ENCODE peak calls at places on chromosomes 1 and 21, in four cellular contexts. I, V, M and D are unnamed samples.

GRCh38 chr21:33578959-33579542 is 9.4 kb downstream of the DONSON start:
- DNase-seq in I (peak; percentile 58), V (no peak), M (no peak), D (no peak)

GRCh38 chr1:153752561-153753195 is 22.5 kb upstream of the SLC27A3 start:
- DNase-seq in I (peak; percentile 79), V (peak; percentile 14), M (no peak), D (peak; percentile 57)

GRCh38 chr1:212030936-212031528 is 4.3 kb downstream of the INTS7 start:
- DNase-seq in I (peak; percentile 91), V (no peak), M (no peak), D (peak; percentile 19)

GRCh38 chr1:46539968-46540367 is 11.5 kb downstream of the KNCN start:
- DNase-seq in I (peak; percentile 77), V (no peak), M (no peak), D (peak; percentile 97)

GRCh38 chr1:62613325-62613727 is 16.0 kb downstream of the ANGPTL3 start:
- DNase-seq in I (no peak), V (no peak), M (no peak), D (no peak)

GRCh38 chr21:14215971-14216621 is at the start of gene RBM11:
- DNase-seq in I (peak; percentile 7), V (peak; percentile 89), M (peak; percentile 53), D (no peak)

GRCh38 chr1:56335394-56335793 is 244.0 kb downstream of the PLPP3 start:
- DNase-seq in I (no peak), V (no peak), M (no peak), D (no peak)

GRCh38 chr1:2235300-2235998 is 7.3 kb downstream of the SKI start:
- DNase-seq in I (no peak), V (no peak), M (no peak), D (no peak)

GRCh38 chr1:43999455-43999854 is 8.1 kb downstream of the CCDC24 start:
- DNase-seq in I (no peak), V (no peak), M (no peak), D (no peak)

GRCh38 chr21:36693144-36694040 is 5.5 kb upstream of the SIM2 start:
- DNase-seq in I (no peak), V (no peak), M (no peak), D (no peak)

GRCh38 chr21:36692844-36693143 is 6.1 kb upstream of the SIM2 start:
- DNase-seq in I (no peak), V (no peak), M (no peak), D (no peak)

GRCh38 chr21:36690637-36691538 is 8.0 kb upstream of the SIM2 start:
- DNase-seq in I (peak; percentile 28), V (no peak), M (no peak), D (no peak)

GRCh38 chr21:36691539-36692124 is 7.3 kb upstream of the SIM2 start:
- DNase-seq in I (peak; percentile 15), V (no peak), M (no peak), D (no peak)

DNA sequence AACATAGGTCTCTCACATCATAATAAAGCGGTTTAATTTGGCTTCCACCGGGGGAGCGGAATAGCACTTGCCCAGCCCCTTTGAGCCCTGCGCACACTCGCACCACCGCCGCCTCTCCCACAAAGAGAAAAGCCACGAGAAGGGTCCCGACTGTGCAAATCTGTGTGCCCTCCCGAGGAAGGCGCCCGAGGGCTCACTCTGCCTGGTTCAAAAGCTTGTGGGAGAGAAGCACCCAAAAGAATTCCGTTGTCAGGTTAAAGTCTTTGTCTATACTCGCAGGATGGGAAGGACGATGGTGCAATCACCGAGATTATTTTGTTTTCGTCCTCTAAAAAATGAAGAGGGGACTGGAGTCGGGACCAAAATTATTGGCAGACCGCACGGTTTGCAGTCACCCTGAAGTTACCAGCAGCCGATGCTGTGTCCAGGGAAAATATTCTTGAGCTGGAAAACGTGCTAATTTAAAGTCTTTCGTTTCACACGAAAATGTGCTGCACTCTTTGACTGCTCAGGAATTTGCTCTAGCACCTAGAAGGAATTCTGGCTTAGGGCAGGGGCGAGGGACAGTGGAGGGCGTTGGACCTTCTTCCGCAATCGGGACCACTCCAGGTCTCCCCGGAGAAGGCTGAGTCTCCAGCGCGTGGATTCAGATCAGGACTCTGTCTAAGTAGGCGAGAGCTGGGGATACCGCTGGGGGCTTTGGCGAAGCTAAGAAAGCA is 6.6 kb upstream of the SIM2 start:
- DNase-seq in I (no peak), V (no peak), M (no peak), D (no peak)
- TF ChIP-seq POLR2A in I (no peak), V (no peak), M (no peak), D (no peak)

DNA sequence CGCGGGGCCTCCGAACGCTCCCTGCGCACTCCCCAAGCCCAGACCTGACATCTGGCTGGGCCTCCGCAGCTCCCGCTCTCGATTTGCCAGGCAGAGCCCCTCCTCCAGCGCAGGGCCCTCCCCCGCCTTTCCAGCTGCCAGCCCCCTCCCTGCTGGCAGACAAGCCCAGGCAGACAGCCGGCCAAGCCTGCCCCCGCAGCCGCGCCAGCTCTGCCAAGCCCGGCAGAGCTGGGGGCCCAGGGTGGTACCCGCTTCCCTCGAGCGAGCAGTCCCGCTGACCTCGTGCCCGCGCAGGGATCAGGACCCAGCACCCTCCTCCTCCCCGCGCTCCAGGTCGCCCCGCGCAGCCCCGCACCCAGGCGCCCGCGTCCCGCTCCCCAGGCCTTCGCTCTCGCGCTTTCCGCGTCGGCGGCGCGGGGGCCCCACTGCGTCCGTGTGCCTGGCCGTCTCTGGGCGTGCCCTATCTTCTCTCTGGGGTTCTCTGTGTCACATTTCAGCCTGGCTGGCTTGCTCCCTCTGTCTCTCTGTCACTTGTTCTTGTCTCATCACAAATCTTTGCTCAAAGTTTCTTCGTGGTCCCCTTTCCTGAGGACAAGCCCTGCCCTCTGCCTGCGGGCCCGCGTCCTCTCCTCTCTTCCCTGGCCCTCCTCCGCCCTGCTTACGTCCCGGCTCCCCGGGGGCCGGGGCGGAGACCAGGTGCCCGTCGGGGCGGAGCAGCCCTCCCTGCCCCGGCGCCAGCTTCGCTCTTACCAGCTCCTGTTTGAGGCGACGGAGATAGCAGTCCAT is 566 bp downstream of the INKA2 start:
- DNase-seq in I (peak; percentile 49), V (peak; percentile 70), M (peak; percentile 92), D (peak; percentile 71)
- TF ChIP-seq POLR2A in I (no peak), V (no peak), M (no peak), D (no peak)

DNA sequence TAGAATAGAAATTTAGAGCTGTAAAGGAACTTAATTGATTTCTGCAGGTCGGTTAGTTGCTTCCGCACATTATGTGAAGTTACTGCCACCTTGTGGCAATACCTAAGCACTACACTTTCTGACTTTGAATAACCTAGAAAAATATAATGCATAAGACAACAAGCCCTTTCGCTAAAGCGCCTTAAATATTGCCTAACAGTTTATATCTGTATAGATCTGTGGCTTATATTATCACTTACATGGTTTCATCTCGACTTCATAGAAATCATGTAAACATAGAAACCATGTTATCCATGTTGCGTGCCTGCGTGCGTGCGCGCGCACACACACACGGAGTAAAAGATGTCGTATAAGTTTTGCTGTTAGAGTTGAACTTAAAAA is 10.9 kb upstream of the IFI16 start:
- DNase-seq in I (peak; percentile 61), V (peak; percentile 48), M (no peak), D (no peak)
- TF ChIP-seq POLR2A in I (no peak), V (no peak), M (no peak), D (no peak)

GRCh38 chr1:8665824-8666223 is 151.6 kb downstream of the RERE start:
- DNase-seq in I (no peak), V (no peak), M (no peak), D (no peak)

GRCh38 chr1:8670371-8670818 is 147.0 kb downstream of the RERE start:
- DNase-seq in I (no peak), V (no peak), M (no peak), D (no peak)

GRCh38 chr1:8666394-8667167 is 150.9 kb downstream of the RERE start:
- DNase-seq in I (peak; percentile 77), V (peak; percentile 45), M (no peak), D (no peak)

GRCh38 chr1:8669608-8670335 is 147.7 kb downstream of the RERE start:
- DNase-seq in I (no peak), V (no peak), M (no peak), D (no peak)

DNA sequence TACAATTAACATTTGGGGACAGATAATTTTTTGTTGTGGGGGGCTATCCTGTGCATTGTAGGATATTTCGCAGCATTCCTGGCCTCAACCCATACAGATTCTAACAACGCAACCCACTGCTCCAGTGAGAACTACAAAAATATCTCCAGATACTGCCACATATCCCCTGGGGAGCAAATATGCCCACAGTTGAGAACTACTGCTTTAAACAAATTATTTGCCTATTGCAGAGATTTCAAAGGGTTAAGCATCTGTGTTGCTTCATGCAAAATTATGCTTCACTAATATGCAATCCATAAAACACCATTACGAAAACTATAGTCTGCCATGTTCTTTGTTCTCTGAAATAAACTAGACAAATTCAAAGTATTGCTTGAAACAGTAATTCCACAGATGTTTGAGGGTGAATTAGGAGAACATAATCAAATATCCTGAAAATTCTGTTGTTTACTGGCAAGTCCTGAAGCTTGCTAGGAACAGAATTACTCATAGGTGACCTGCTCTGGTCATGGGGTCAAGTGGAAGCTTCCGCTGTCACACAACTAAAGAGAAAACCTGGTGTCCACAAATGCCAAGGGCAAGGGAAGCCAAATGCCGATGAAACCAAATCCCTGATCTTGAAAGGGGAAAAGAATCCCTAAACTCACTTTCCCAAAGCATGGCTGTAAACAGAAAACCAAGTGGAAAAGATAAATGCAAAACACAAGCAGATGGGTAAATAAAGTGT is 149.4 kb downstream of the RERE start:
- DNase-seq in I (peak; percentile 45), V (no peak), M (no peak), D (no peak)
- TF ChIP-seq POLR2A in I (no peak), V (no peak), M (no peak), D (no peak)

DNA sequence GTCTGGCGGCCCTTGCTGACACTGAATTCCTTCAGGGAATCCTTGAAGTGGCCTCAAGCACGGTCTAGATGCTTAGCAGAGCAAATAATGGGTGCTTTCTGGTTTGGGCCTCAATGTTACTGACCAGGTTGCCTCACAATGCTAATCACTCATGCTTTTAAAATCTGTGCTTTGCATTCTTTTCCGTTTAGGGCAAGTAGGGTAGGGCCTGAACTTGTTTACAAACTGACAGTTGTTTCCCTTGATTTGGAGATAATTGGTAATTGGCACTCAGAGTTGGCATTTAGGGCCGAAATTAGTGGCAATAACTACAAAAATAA is 1.4 kb downstream of the VPS13D start:
- DNase-seq in I (no peak), V (no peak), M (no peak), D (no peak)
- TF ChIP-seq POLR2A in I (no peak), V (no peak), M (no peak), D (no peak)

GRCh38 chr1:82398357-82398756 is 597.6 kb downstream of the ADGRL2 start:
- DNase-seq in I (no peak), V (no peak), M (no peak), D (no peak)

GRCh38 chr1:82401116-82401515 is 600.4 kb downstream of the ADGRL2 start:
- DNase-seq in I (no peak), V (no peak), M (no peak), D (no peak)

GRCh38 chr1:82399093-82399492 is 598.4 kb downstream of the ADGRL2 start:
- DNase-seq in I (peak; percentile 1), V (no peak), M (no peak), D (no peak)

GRCh38 chr1:82405333-82405732 is 604.6 kb downstream of the ADGRL2 start:
- DNase-seq in I (no peak), V (no peak), M (no peak), D (no peak)

GRCh38 chr1:82400521-82400920 is 599.8 kb downstream of the ADGRL2 start:
- DNase-seq in I (no peak), V (no peak), M (no peak), D (no peak)
- TF ChIP-seq POLR2A in I (no peak), V (no peak), M (no peak), D (no peak)